ENCODE peak calls at places on chromosomes 3 and 15, in five cellular contexts. One of them, this sample, is unnamed. For H3K4me1, the result is how much of the 10 kb centered on the place peaks cover.

GRCh38 chr3:170670504-170670903 is 84.6 kb upstream of the SLC7A14 start:
- DNase-seq in A549: no peak
- DNase-seq in transverse colon: no peak
- DNase-seq in Peyer's patch: no peak
- DNase-seq in breast epithelium: no peak
- DNase-seq in this sample: no peak

GRCh38 chr15:39743611-39744010 is 39.0 kb downstream of the FSIP1 start:
- DNase-seq in A549: no peak
- DNase-seq in transverse colon: no peak
- DNase-seq in Peyer's patch: no peak
- DNase-seq in breast epithelium: no peak
- DNase-seq in this sample: no peak

GRCh38 chr3:66437341-66437929 is 63.4 kb downstream of the LRIG1 start:
- DNase-seq in A549: no peak
- DNase-seq in transverse colon: no peak
- DNase-seq in Peyer's patch: no peak
- DNase-seq in breast epithelium: no peak
- DNase-seq in this sample: no peak

GRCh38 chr3:99509224-99509623 is 129.2 kb upstream of the COL8A1 start:
- DNase-seq in A549: no peak
- DNase-seq in transverse colon: no peak
- DNase-seq in Peyer's patch: no peak
- DNase-seq in breast epithelium: no peak
- DNase-seq in this sample: no peak

GRCh38 chr3:30546934-30547333 is 59.5 kb upstream of the TGFBR2 start:
- DNase-seq in A549: no peak
- DNase-seq in transverse colon: no peak
- DNase-seq in Peyer's patch: no peak
- DNase-seq in breast epithelium: no peak
- DNase-seq in this sample: no peak

GRCh38 chr3:123816673-123817207 is 67.4 kb downstream of the MYLK start:
- DNase-seq in A549: no peak
- DNase-seq in transverse colon: no peak
- DNase-seq in Peyer's patch: no peak
- DNase-seq in breast epithelium: no peak
- DNase-seq in this sample: no peak

GRCh38 chr3:10648181-10648580 is 142.8 kb upstream of the ATP2B2 start:
- DNase-seq in A549: no peak
- DNase-seq in transverse colon: no peak
- DNase-seq in Peyer's patch: no peak
- DNase-seq in breast epithelium: no peak
- DNase-seq in this sample: no peak

GRCh38 chr3:149975919-149976318 is 5.2 kb upstream of the PFN2 start:
- DNase-seq in A549: no peak
- DNase-seq in transverse colon: no peak
- DNase-seq in Peyer's patch: no peak
- DNase-seq in breast epithelium: no peak
- DNase-seq in this sample: no peak

GRCh38 chr15:63999177-63999576 is 47.1 kb downstream of the DAPK2 start:
- DNase-seq in A549: no peak
- DNase-seq in transverse colon: no peak
- DNase-seq in Peyer's patch: no peak
- DNase-seq in breast epithelium: no peak
- DNase-seq in this sample: no peak

GRCh38 chr3:32996046-32996754 is 44.8 kb downstream of the CCR4 start:
- DNase-seq in A549: no peak
- DNase-seq in transverse colon: no peak
- DNase-seq in Peyer's patch: no peak
- DNase-seq in breast epithelium: no peak
- DNase-seq in this sample: no peak

GRCh38 chr3:132164469-132165092 is 129.8 kb upstream of the CPNE4 start:
- DNase-seq in A549: peak
- DNase-seq in transverse colon: no peak
- DNase-seq in Peyer's patch: no peak
- DNase-seq in breast epithelium: no peak
- DNase-seq in this sample: no peak

GRCh38 chr3:192825657-192826200 is 91.9 kb downstream of the MB21D2 start:
- DNase-seq in A549: peak
- DNase-seq in transverse colon: peak
- DNase-seq in Peyer's patch: no peak
- DNase-seq in breast epithelium: no peak
- DNase-seq in this sample: no peak

GRCh38 chr3:68972358-68972979 is 40.1 kb upstream of the TAFA4 start:
- DNase-seq in A549: peak
- DNase-seq in transverse colon: peak
- DNase-seq in Peyer's patch: no peak
- DNase-seq in breast epithelium: no peak
- DNase-seq in this sample: no peak

GRCh38 chr3:81452406-81452805 is 309.0 kb downstream of the GBE1 start:
- DNase-seq in A549: no peak
- DNase-seq in transverse colon: no peak
- DNase-seq in Peyer's patch: no peak
- DNase-seq in breast epithelium: no peak
- DNase-seq in this sample: no peak

GRCh38 chr3:125128861-125129501 is 73.2 kb upstream of the HEG1 start:
- DNase-seq in A549: no peak
- DNase-seq in transverse colon: no peak
- DNase-seq in Peyer's patch: no peak
- DNase-seq in breast epithelium: no peak
- DNase-seq in this sample: no peak

GRCh38 chr3:46715507-46716175 is 2.0 kb downstream of the PRSS50 start:
- DNase-seq in A549: no peak
- DNase-seq in transverse colon: no peak
- DNase-seq in Peyer's patch: no peak
- DNase-seq in breast epithelium: peak
- DNase-seq in this sample: no peak

GRCh38 chr3:23071758-23072157 is 131.4 kb upstream of the UBE2E2 start:
- DNase-seq in A549: no peak
- DNase-seq in transverse colon: peak
- DNase-seq in Peyer's patch: peak
- DNase-seq in breast epithelium: no peak
- DNase-seq in this sample: no peak

GRCh38 chr3:38582941-38583645 is 66.4 kb downstream of the SCN5A start:
- DNase-seq in A549: no peak
- DNase-seq in transverse colon: peak
- DNase-seq in Peyer's patch: no peak
- DNase-seq in breast epithelium: no peak
- DNase-seq in this sample: no peak

GRCh38 chr15:89385596-89386242 is 51.1 kb upstream of the POLG start:
- DNase-seq in A549: no peak
- DNase-seq in transverse colon: no peak
- DNase-seq in Peyer's patch: no peak
- DNase-seq in breast epithelium: no peak
- DNase-seq in this sample: no peak

GRCh38 chr3:167602041-167602440 is 51.7 kb downstream of the WDR49 start:
- DNase-seq in A549: no peak
- DNase-seq in transverse colon: no peak
- DNase-seq in Peyer's patch: no peak
- DNase-seq in breast epithelium: no peak
- DNase-seq in this sample: no peak

GRCh38 chr3:151612119-151612518 is 121.6 kb upstream of the AADACL2 start:
- DNase-seq in A549: no peak
- DNase-seq in transverse colon: no peak
- DNase-seq in Peyer's patch: no peak
- DNase-seq in breast epithelium: no peak
- DNase-seq in this sample: no peak

GRCh38 chr3:157351981-157352380 is 84.7 kb upstream of the PTX3 start:
- DNase-seq in A549: no peak
- DNase-seq in transverse colon: no peak
- DNase-seq in Peyer's patch: no peak
- DNase-seq in breast epithelium: no peak
- DNase-seq in this sample: no peak

GRCh38 chr15:52163321-52164190 is 27.6 kb downstream of the GNB5 start:
- DNase-seq in A549: no peak
- DNase-seq in transverse colon: no peak
- DNase-seq in Peyer's patch: no peak
- DNase-seq in breast epithelium: no peak
- DNase-seq in this sample: no peak

GRCh38 chr15:85477730-85478129 is 97.3 kb downstream of the AKAP13 start:
- DNase-seq in A549: peak
- DNase-seq in transverse colon: no peak
- DNase-seq in Peyer's patch: no peak
- DNase-seq in breast epithelium: no peak
- DNase-seq in this sample: no peak
- H3K4me1 ChIP-seq in A549: half or more
- H3K4me1 ChIP-seq in transverse colon: under half
- H3K4me1 ChIP-seq in Peyer's patch: under half
- H3K4me1 ChIP-seq in breast epithelium: under half
- H3K4me1 ChIP-seq in this sample: under half

GRCh38 chr3:13895155-13896105 is 15.6 kb upstream of the WNT7A start:
- DNase-seq in A549: peak
- DNase-seq in transverse colon: peak
- DNase-seq in Peyer's patch: peak
- DNase-seq in breast epithelium: peak
- DNase-seq in this sample: peak
- TF ChIP-seq POLR2A in A549: no peak
- TF ChIP-seq POLR2A in transverse colon: peak
- TF ChIP-seq POLR2A in Peyer's patch: peak
- TF ChIP-seq POLR2A in breast epithelium: peak
- TF ChIP-seq POLR2A in this sample: peak

DNA sequence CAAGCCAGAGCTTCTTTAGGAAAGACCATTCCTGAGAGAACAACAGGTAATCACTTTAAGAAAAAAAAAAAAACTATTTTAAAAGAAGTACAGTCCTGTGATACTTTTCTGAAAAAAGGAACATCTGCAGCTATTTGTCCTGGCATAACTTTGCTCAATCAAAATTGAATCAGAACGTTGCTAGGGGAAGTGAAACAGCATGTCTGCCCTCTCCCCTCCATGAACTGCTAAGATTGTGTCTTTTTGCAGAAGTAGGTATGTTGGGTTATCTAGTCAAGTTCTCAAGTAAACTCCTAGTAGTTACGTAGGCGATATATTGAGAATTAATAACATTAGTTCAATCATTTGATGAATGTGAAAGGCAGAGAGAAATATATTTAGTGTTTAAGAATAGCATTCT is 1013.3 kb downstream of the TUSC7 start:
- DNase-seq in A549: no peak
- DNase-seq in transverse colon: no peak
- DNase-seq in Peyer's patch: no peak
- DNase-seq in breast epithelium: no peak
- DNase-seq in this sample: no peak
- H3K4me3 ChIP-seq in A549: no peak
- H3K4me3 ChIP-seq in transverse colon: no peak
- H3K4me3 ChIP-seq in Peyer's patch: no peak
- H3K4me3 ChIP-seq in breast epithelium: no peak
- H3K4me3 ChIP-seq in this sample: no peak

DNA sequence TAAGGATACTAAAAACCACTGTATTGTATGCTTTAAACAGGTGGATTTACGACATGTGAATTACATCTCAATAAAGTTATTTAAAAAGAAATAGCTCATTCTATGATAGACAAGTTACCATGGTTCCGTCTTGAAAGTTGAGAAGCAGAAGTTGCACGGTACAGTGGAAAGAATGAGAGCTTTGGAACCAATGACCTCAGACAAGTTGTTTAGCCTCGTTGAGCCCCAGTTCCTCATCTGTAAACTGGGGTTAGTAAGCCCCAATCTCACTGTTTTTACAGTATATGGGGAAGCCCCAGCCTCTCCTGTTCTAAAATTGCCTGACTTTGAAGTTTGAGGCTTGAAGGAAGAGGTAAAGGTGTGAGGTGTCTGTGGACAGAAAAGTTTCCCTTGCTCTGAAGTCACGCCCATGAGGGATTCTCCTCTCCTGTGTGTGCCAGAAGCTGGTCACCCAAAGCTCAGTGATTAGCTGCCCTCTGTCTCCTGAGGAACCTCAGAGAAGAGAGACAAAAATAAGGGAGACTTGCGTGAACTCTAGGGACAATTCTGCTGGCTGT is 10.0 kb downstream of the CRYGS start:
- DNase-seq in A549: no peak
- DNase-seq in transverse colon: no peak
- DNase-seq in Peyer's patch: peak
- DNase-seq in breast epithelium: no peak
- DNase-seq in this sample: no peak
- H3K4me1 ChIP-seq in A549: under half
- H3K4me1 ChIP-seq in transverse colon: under half
- H3K4me1 ChIP-seq in Peyer's patch: under half
- H3K4me1 ChIP-seq in breast epithelium: under half
- H3K4me1 ChIP-seq in this sample: under half

GRCh38 chr3:49172616-49173041 is 1.2 kb downstream of the KLHDC8B start:
- DNase-seq in A549: no peak
- DNase-seq in transverse colon: no peak
- DNase-seq in Peyer's patch: no peak
- DNase-seq in breast epithelium: no peak
- DNase-seq in this sample: no peak

GRCh38 chr3:49173792-49174170 is 2.4 kb downstream of the KLHDC8B start:
- DNase-seq in A549: no peak
- DNase-seq in transverse colon: no peak
- DNase-seq in Peyer's patch: no peak
- DNase-seq in breast epithelium: no peak
- DNase-seq in this sample: no peak

GRCh38 chr3:49174586-49174985 is 3.2 kb downstream of the KLHDC8B start:
- DNase-seq in A549: no peak
- DNase-seq in transverse colon: no peak
- DNase-seq in Peyer's patch: no peak
- DNase-seq in breast epithelium: no peak
- DNase-seq in this sample: no peak

GRCh38 chr3:49171775-49172500 is 540 bp downstream of the KLHDC8B start:
- DNase-seq in A549: no peak
- DNase-seq in transverse colon: no peak
- DNase-seq in Peyer's patch: no peak
- DNase-seq in breast epithelium: no peak
- DNase-seq in this sample: no peak

DNA sequence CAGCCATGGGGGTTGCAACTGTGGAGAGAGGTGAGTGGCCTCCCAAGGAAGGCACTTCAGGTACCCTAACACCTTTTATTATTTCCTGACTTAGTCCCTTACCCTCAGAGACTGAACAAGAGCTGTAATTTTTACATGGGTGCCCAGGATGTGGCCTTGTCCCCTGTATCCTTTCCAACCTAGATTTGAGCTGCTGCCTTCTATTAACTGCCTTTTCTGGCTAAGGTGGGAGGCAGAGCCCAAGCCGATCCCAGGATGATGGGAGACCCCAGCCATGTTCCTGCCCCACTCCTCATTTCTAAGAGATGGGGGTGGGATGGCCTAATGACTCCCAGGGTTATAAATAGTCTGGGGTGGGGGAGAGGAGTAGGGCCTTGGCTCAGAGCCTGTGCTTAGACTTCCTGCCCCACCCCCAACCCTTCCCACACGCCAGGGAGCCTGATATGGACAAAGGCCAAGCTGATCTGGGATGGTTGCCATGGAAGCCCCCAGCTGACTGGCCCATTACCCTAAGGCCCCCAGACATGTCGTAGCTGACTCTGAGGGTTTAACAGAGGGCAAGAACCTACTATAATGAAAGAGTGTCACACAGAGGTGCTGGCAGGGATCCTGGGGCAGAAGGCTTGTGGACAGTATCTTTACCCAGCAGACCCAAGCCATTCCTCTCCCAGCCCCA is 1.9 kb downstream of the KLHDC8B start:
- DNase-seq in A549: no peak
- DNase-seq in transverse colon: peak
- DNase-seq in Peyer's patch: no peak
- DNase-seq in breast epithelium: no peak
- DNase-seq in this sample: no peak
- TF ChIP-seq POLR2A in A549: no peak
- TF ChIP-seq POLR2A in transverse colon: no peak
- TF ChIP-seq POLR2A in Peyer's patch: no peak
- TF ChIP-seq POLR2A in breast epithelium: no peak
- TF ChIP-seq POLR2A in this sample: no peak